ENCODE peak calls at places on chromosome 2, in eight cellular contexts. G, Z, X, T, U, F, I and B are unnamed samples.
A peak's percentile ranks its signal among the peaks of the same experiment; 100 is the strongest.

GRCh38 chr2:72757177-72757775 is 68.6 kb downstream of the EXOC6B start:
- DNase-seq in G (peak; percentile 26), Z (no peak), X (no peak), T (peak; percentile 51), U (no peak), F (no peak), I (no peak), B (no peak)

GRCh38 chr2:212595036-212595654 is 56.5 kb upstream of the ERBB4 start:
- DNase-seq in G (no peak), Z (no peak), X (no peak), T (peak; percentile 51), U (no peak), F (peak; percentile 42), I (no peak), B (no peak)

GRCh38 chr2:228377533-228377932 is 196.0 kb upstream of the SPHKAP start:
- DNase-seq in G (no peak), Z (no peak), X (no peak), T (no peak), U (no peak), F (peak; percentile 26), I (no peak), B (no peak)

GRCh38 chr2:181586569-181587076 is 70.3 kb downstream of the CERKL start:
- DNase-seq in G (no peak), Z (no peak), X (no peak), T (no peak), U (no peak), F (peak; percentile 70), I (no peak), B (no peak)

GRCh38 chr2:175837046-175837445 is 165.0 kb downstream of the LNPK start:
- DNase-seq in G (peak; percentile 74), Z (no peak), X (no peak), T (peak; percentile 78), U (no peak), F (no peak), I (no peak), B (no peak)

GRCh38 chr2:11311543-11311942 is 32.9 kb downstream of the ROCK2 start:
- DNase-seq in G (no peak), Z (no peak), X (no peak), T (no peak), U (no peak), F (no peak), I (no peak), B (no peak)

GRCh38 chr2:184756885-184757284 is 158.6 kb downstream of the ZNF804A start:
- DNase-seq in G (no peak), Z (no peak), X (no peak), T (no peak), U (no peak), F (no peak), I (no peak), B (no peak)

GRCh38 chr2:127771756-127772155 is 39.2 kb downstream of the WDR33 start:
- DNase-seq in G (no peak), Z (no peak), X (no peak), T (peak; percentile 86), U (no peak), F (no peak), I (no peak), B (no peak)

GRCh38 chr2:181680937-181681811 is 857 bp upstream of the NEUROD1 start:
- DNase-seq in G (no peak), Z (no peak), X (no peak), T (no peak), U (no peak), F (no peak), I (no peak), B (no peak)

GRCh38 chr2:234352270-234352669 is 144.6 kb downstream of the ARL4C start:
- DNase-seq in G (no peak), Z (no peak), X (no peak), T (no peak), U (no peak), F (no peak), I (no peak), B (no peak)

GRCh38 chr2:238240761-238241711 is 1.2 kb upstream of the HES6 start:
- DNase-seq in G (peak; percentile 57), Z (no peak), X (peak; percentile 81), T (no peak), U (no peak), F (peak; percentile 97), I (peak; percentile 34), B (no peak)

GRCh38 chr2:156896294-156896693 is 361.2 kb upstream of the GALNT5 start:
- DNase-seq in G (no peak), Z (peak; percentile 44), X (no peak), T (peak; percentile 33), U (no peak), F (no peak), I (peak; percentile 34), B (peak; percentile 4)

GRCh38 chr2:196399736-196400691 is 228.6 kb upstream of the STK17B start:
- DNase-seq in G (peak; percentile 41), Z (no peak), X (no peak), T (peak; percentile 96), U (no peak), F (no peak), I (peak; percentile 74), B (no peak)

GRCh38 chr2:184685999-184686841 is 87.9 kb downstream of the ZNF804A start:
- DNase-seq in G (no peak), Z (no peak), X (peak; percentile 56), T (peak; percentile 23), U (no peak), F (no peak), I (no peak), B (no peak)

GRCh38 chr2:95294579-95295250 is 2.4 kb upstream of the KCNIP3 start:
- DNase-seq in G (no peak), Z (no peak), X (no peak), T (no peak), U (no peak), F (no peak), I (no peak), B (no peak)

GRCh38 chr2:168490015-168490874 is 34.2 kb downstream of the CERS6 start:
- DNase-seq in G (no peak), Z (peak; percentile 45), X (no peak), T (peak; percentile 90), U (no peak), F (no peak), I (peak; percentile 89), B (peak; percentile 59)

GRCh38 chr2:112345030-112346027 is 69.9 kb downstream of the ZC3H6 start:
- DNase-seq in G (no peak), Z (no peak), X (no peak), T (no peak), U (no peak), F (no peak), I (no peak), B (no peak)